ENCODE peak calls at places on chromosomes 16 and 17, in eight cellular contexts. P is NCI-H1105; D is naive thymus-derived CD4-positive, alpha-beta T cell; U is CD8-positive, alpha-beta memory T cell; I is GM19239; Q is stimulated activated CD4-positive, alpha-beta T cell treated with anti-CD3 and anti-CD28 coated beads, TNF-alpha, amount 100 ng/mL, for 24 hours; N is RPMI8226; K is NCI-H1092 treated with DMSO at 0.1 percent for 48 hours. E is an unnamed sample.

GRCh38 chr17:81223758-81224122 is 975 bp upstream of the CEP131 start:
- DNase-seq in P (no peak), D (no peak), U (no peak), I (no peak), Q (no peak), N (no peak), K (peak), E (no peak)

GRCh38 chr16:68910051-68910450 is 66.7 kb downstream of the TANGO6 start:
- DNase-seq in P (peak), D (no peak), U (no peak), I (no peak), Q (no peak), N (no peak), K (peak), E (no peak)

GRCh38 chr17:27199948-27200347 is 94.0 kb upstream of the WSB1 start:
- DNase-seq in P (no peak), D (no peak), U (no peak), I (no peak), Q (no peak), N (no peak), K (no peak), E (no peak)

GRCh38 chr17:78798695-78799559 is 16.9 kb upstream of the CYTH1 start:
- DNase-seq in P (no peak), D (peak), U (peak), I (no peak), Q (no peak), N (peak), K (no peak), E (no peak)

GRCh38 chr17:43431741-43432523 is 33.1 kb downstream of the ARL4D start:
- DNase-seq in P (peak), D (no peak), U (no peak), I (no peak), Q (no peak), N (no peak), K (peak), E (no peak)

GRCh38 chr17:50890675-50891516 is 24.7 kb upstream of the TOB1 start:
- DNase-seq in P (no peak), D (no peak), U (no peak), I (no peak), Q (no peak), N (no peak), K (no peak), E (no peak)

GRCh38 chr17:57663326-57664070 is 81.6 kb downstream of the CCDC182 start:
- DNase-seq in P (peak), D (no peak), U (no peak), I (no peak), Q (no peak), N (no peak), K (no peak), E (no peak)

GRCh38 chr16:85306793-85307551 is 194.7 kb upstream of the CIBAR2 start:
- DNase-seq in P (no peak), D (no peak), U (no peak), I (no peak), Q (no peak), N (peak), K (no peak), E (no peak)

GRCh38 chr17:28405632-28406477 is at the start of gene SLC46A1:
- DNase-seq in P (peak), D (peak), U (peak), I (peak), Q (peak), N (peak), K (peak), E (peak)

GRCh38 chr16:21611546-21612384 is 12.4 kb downstream of the METTL9 start:
- DNase-seq in P (no peak), D (no peak), U (no peak), I (no peak), Q (no peak), N (no peak), K (no peak), E (no peak)

GRCh38 chr16:69311533-69312388 is 611 bp downstream of the VPS4A start:
- DNase-seq in P (no peak), D (no peak), U (no peak), I (peak), Q (peak), N (peak), K (peak), E (peak)

GRCh38 chr17:78329263-78330059 is 30.4 kb downstream of the SOCS3 start:
- DNase-seq in P (no peak), D (no peak), U (no peak), I (no peak), Q (no peak), N (no peak), K (no peak), E (peak)

GRCh38 chr17:73513426-73513825 is 130.8 kb downstream of the SDK2 start:
- DNase-seq in P (no peak), D (no peak), U (no peak), I (no peak), Q (no peak), N (no peak), K (no peak), E (no peak)

GRCh38 chr16:48052731-48053130 is 103.1 kb downstream of the ABCC12 start:
- DNase-seq in P (no peak), D (no peak), U (no peak), I (no peak), Q (no peak), N (no peak), K (no peak), E (no peak)

GRCh38 chr16:84547539-84548058 is 43.1 kb upstream of the MEAK7 start:
- DNase-seq in P (no peak), D (no peak), U (no peak), I (no peak), Q (peak), N (no peak), K (no peak), E (no peak)

GRCh38 chr17:73184133-73184993 is 8.5 kb upstream of the COG1 start:
- DNase-seq in P (no peak), D (no peak), U (no peak), I (no peak), Q (no peak), N (no peak), K (no peak), E (no peak)

GRCh38 chr17:67491009-67491677 is 114.1 kb downstream of the PITPNC1 start:
- DNase-seq in P (no peak), D (no peak), U (no peak), I (no peak), Q (no peak), N (no peak), K (peak), E (no peak)

GRCh38 chr16:84700518-84701277 is 898 bp downstream of the USP10 start:
- DNase-seq in P (no peak), D (peak), U (peak), I (peak), Q (peak), N (peak), K (no peak), E (no peak)

GRCh38 chr16:23833960-23834685 is 1.7 kb upstream of the PRKCB start:
- DNase-seq in P (no peak), D (peak), U (no peak), I (no peak), Q (no peak), N (no peak), K (no peak), E (no peak)

GRCh38 chr16:23499801-23500200 is 10.5 kb downstream of the GGA2 start:
- DNase-seq in P (no peak), D (no peak), U (no peak), I (no peak), Q (no peak), N (no peak), K (no peak), E (no peak)

GRCh38 chr17:319266-319665 is 33.3 kb downstream of the RPH3AL start:
- DNase-seq in P (no peak), D (no peak), U (no peak), I (no peak), Q (no peak), N (no peak), K (no peak), E (no peak)

GRCh38 chr17:28407130-28407973 is 1.3 kb upstream of the SLC46A1 start:
- DNase-seq in P (peak), D (no peak), U (no peak), I (no peak), Q (no peak), N (no peak), K (no peak), E (no peak)

GRCh38 chr17:10025224-10025623 is 120.2 kb upstream of the RCVRN start:
- DNase-seq in P (no peak), D (no peak), U (no peak), I (no peak), Q (no peak), N (no peak), K (no peak), E (no peak)

GRCh38 chr16:30084816-30085159 is 6.9 kb downstream of the TBX6 start:
- DNase-seq in P (no peak), D (no peak), U (no peak), I (no peak), Q (no peak), N (no peak), K (no peak), E (no peak)

GRCh38 chr16:1677339-1677738 is 740 bp upstream of the JPT2 start:
- DNase-seq in P (no peak), D (peak), U (peak), I (no peak), Q (no peak), N (peak), K (no peak), E (no peak)

GRCh38 chr17:10429416-10430045 is 7.8 kb upstream of the MYH8 start:
- DNase-seq in P (no peak), D (no peak), U (no peak), I (no peak), Q (no peak), N (no peak), K (no peak), E (no peak)

GRCh38 chr16:80041399-80041798 is 440.9 kb upstream of the MAF start:
- DNase-seq in P (no peak), D (no peak), U (no peak), I (no peak), Q (no peak), N (no peak), K (no peak), E (no peak)

GRCh38 chr16:69397821-69398521 is 12.2 kb upstream of the TERF2 start:
- DNase-seq in P (no peak), D (no peak), U (no peak), I (no peak), Q (no peak), N (peak), K (peak), E (no peak)

GRCh38 chr17:32806646-32807045 is 70.3 kb downstream of the MYO1D start:
- DNase-seq in P (no peak), D (no peak), U (no peak), I (no peak), Q (no peak), N (no peak), K (no peak), E (no peak)

GRCh38 chr17:45298546-45299285 is 18.1 kb downstream of the MAP3K14 start:
- DNase-seq in P (no peak), D (no peak), U (no peak), I (no peak), Q (no peak), N (no peak), K (no peak), E (no peak)

GRCh38 chr16:85423631-85424030 is 189.5 kb upstream of the GSE1 start:
- DNase-seq in P (no peak), D (no peak), U (no peak), I (no peak), Q (no peak), N (no peak), K (no peak), E (no peak)

GRCh38 chr16:88681709-88682451 is 4.4 kb downstream of the SNAI3 start:
- DNase-seq in P (no peak), D (peak), U (peak), I (peak), Q (peak), N (peak), K (no peak), E (no peak)

GRCh38 chr16:58198022-58198683 is at the start of gene CSNK2A2:
- DNase-seq in P (peak), D (peak), U (peak), I (peak), Q (peak), N (peak), K (peak), E (peak)

GRCh38 chr17:16872836-16873653 is 98.9 kb downstream of the TNFRSF13B start:
- DNase-seq in P (peak), D (peak), U (no peak), I (peak), Q (peak), N (peak), K (no peak), E (peak)

GRCh38 chr16:65125871-65126270 is 4.0 kb upstream of the CDH11 start:
- DNase-seq in P (no peak), D (no peak), U (no peak), I (no peak), Q (no peak), N (no peak), K (no peak), E (no peak)

GRCh38 chr17:2347805-2348685 is 10.7 kb downstream of the SGSM2 start:
- DNase-seq in P (peak), D (no peak), U (no peak), I (no peak), Q (no peak), N (no peak), K (peak), E (no peak)

GRCh38 chr17:21275579-21276339 is 8.8 kb upstream of the MAP2K3 start:
- DNase-seq in P (peak), D (peak), U (peak), I (peak), Q (peak), N (peak), K (peak), E (peak)

GRCh38 chr17:38584350-38584925 is 21.3 kb downstream of the SRCIN1 start:
- DNase-seq in P (no peak), D (peak), U (peak), I (peak), Q (peak), N (peak), K (peak), E (peak)

GRCh38 chr16:86508947-86509758 is 1.2 kb upstream of the FOXF1 start:
- DNase-seq in P (no peak), D (no peak), U (no peak), I (peak), Q (no peak), N (peak), K (no peak), E (no peak)